ENCODE peak calls at places on chromosomes 3 and 15, in seven cellular contexts. V is MCF 10A, U is glutamatergic neuron, H is lower leg skin, F is A673, Y is retinal pigment epithelial cell, E is epithelial cell of esophagus. T is an unnamed sample.

GRCh38 chr3:156409694-156410093 is 145.2 kb downstream of the SSR3 start:
- DNase-seq in V (no peak), U (no peak), H (no peak), F (no peak), Y (no peak), E (no peak), T (no peak)

GRCh38 chr15:65334586-65335231 is 30.2 kb downstream of the RNU5B-1 start:
- DNase-seq in V (no peak), U (peak; percentile 37), H (no peak), F (no peak), Y (no peak), E (no peak), T (no peak)

GRCh38 chr3:42572278-42572677 is 9.5 kb downstream of the SEC22C start:
- DNase-seq in V (peak; percentile 67), U (peak; percentile 71), H (no peak), F (peak; percentile 24), Y (no peak), E (peak; percentile 65), T (no peak)

GRCh38 chr3:181726351-181727121 is 14.8 kb downstream of the SOX2 start:
- DNase-seq in V (no peak), U (peak; percentile 73), H (no peak), F (no peak), Y (no peak), E (peak; percentile 42), T (no peak)

GRCh38 chr15:69193948-69194827 is 33.8 kb downstream of the GLCE start:
- DNase-seq in V (peak; percentile 3), U (no peak), H (no peak), F (no peak), Y (no peak), E (peak; percentile 4), T (no peak)

GRCh38 chr3:142574665-142575064 is 3.9 kb downstream of the ATR start:
- DNase-seq in V (no peak), U (no peak), H (no peak), F (no peak), Y (no peak), E (no peak), T (no peak)

GRCh38 chr3:133890972-133891644 is 4.6 kb downstream of the RAB6B start:
- DNase-seq in V (no peak), U (no peak), H (peak; percentile 37), F (no peak), Y (no peak), E (no peak), T (no peak)

GRCh38 chr3:61574854-61575253 is 13.5 kb downstream of the PTPRG start:
- DNase-seq in V (peak; percentile 99), U (no peak), H (no peak), F (no peak), Y (peak; percentile 36), E (peak; percentile 92), T (no peak)

GRCh38 chr15:57865294-57865693 is 158.8 kb downstream of the POLR2M start:
- DNase-seq in V (peak; percentile 16), U (no peak), H (no peak), F (peak; percentile 15), Y (no peak), E (peak; percentile 22), T (no peak)

GRCh38 chr3:52495777-52496602 is 852 bp downstream of the STAB1 start:
- DNase-seq in V (peak; percentile 53), U (no peak), H (no peak), F (no peak), Y (no peak), E (peak; percentile 28), T (no peak)

GRCh38 chr3:15953841-15954240 is 156.1 kb upstream of the ANKRD28 start:
- DNase-seq in V (peak; percentile 65), U (no peak), H (no peak), F (peak; percentile 22), Y (no peak), E (peak; percentile 70), T (no peak)

GRCh38 chr15:71997691-71998090 is 120.3 kb downstream of the MYO9A start:
- DNase-seq in V (no peak), U (no peak), H (no peak), F (peak; percentile 59), Y (peak; percentile 2), E (no peak), T (no peak)

GRCh38 chr3:48456466-48456865 is 9.9 kb downstream of the ATRIP start:
- DNase-seq in V (no peak), U (no peak), H (no peak), F (peak; percentile 72), Y (no peak), E (no peak), T (no peak)

GRCh38 chr3:11757441-11757875 is 89.2 kb downstream of the TAMM41 start:
- DNase-seq in V (peak; percentile 14), U (peak; percentile 63), H (no peak), F (peak; percentile 46), Y (peak; percentile 56), E (peak; percentile 32), T (peak; percentile 13)

GRCh38 chr3:162338514-162338913 is 841.9 kb downstream of the OTOL1 start:
- DNase-seq in V (peak; percentile 36), U (no peak), H (no peak), F (no peak), Y (peak; percentile 78), E (no peak), T (no peak)

GRCh38 chr3:136281966-136282554 is 31.9 kb downstream of the PCCB start:
- DNase-seq in V (no peak), U (no peak), H (no peak), F (no peak), Y (no peak), E (no peak), T (no peak)

GRCh38 chr3:157088133-157088488 is 71.8 kb downstream of the CCNL1 start:
- DNase-seq in V (peak; percentile 16), U (no peak), H (no peak), F (no peak), Y (no peak), E (no peak), T (no peak)

GRCh38 chr15:84979651-84980050 is 2.0 kb upstream of the PDE8A start:
- DNase-seq in V (no peak), U (no peak), H (no peak), F (no peak), Y (no peak), E (no peak), T (no peak)

GRCh38 chr15:30953731-30954378 is 37.6 kb downstream of the MTMR10 start:
- DNase-seq in V (peak; percentile 83), U (no peak), H (no peak), F (peak; percentile 66), Y (no peak), E (peak; percentile 91), T (peak; percentile 30)

GRCh38 chr3:138381413-138381901 is 33.1 kb downstream of the MRAS start:
- DNase-seq in V (no peak), U (no peak), H (no peak), F (no peak), Y (no peak), E (no peak), T (peak; percentile 32)

DNA sequence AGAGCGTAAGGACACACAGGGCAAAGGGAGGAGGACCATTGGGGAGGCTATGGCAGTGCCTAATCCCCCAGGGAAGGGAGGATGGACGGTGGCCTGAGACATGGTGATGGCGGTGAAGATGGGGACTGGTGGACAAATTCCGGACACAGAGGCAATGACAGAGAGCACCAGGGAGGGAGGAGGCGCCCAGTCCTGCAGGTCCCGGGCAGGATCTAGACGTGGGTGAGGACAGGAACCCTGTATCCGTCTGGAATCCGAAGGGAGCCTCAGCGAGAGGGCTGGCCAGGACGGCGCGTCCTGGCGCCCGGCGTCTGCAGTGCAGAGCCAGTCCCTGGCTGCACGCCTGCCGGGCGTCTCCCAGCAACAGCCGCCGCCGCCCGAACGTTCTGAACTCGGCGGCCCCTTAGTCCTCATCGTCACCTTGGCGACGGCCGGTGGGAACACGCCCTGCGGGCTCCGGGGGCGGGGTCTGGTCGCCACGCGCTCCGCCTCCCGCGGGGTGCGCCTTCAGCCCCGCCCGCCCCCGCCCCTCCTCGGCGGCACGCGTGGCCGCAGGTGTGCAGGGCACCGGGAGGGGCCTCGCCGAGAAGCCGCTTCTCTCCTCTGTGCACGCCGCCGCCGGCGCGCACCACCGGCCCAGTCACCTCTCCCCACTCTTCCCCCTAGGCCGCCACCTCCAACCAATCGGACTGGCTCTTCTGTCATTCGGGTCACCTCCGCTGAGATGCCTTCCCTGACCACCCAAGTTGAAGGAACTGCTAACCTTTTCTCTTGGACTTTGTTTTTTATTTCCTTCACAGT is 11.6 kb downstream of the XIRP1 start:
- DNase-seq in V (peak; percentile 87), U (peak; percentile 94), H (peak; percentile 98), F (peak; percentile 74), Y (no peak), E (peak; percentile 87), T (peak; percentile 85)
- TF ChIP-seq CTCF in V (no peak), U (no peak), H (no peak), F (no peak), Y (peak; percentile 39), E (peak; percentile 30), T (peak; percentile 31)

GRCh38 chr3:13715961-13716360 is 163.9 kb downstream of the WNT7A start:
- DNase-seq in V (no peak), U (no peak), H (peak; percentile 56), F (no peak), Y (no peak), E (no peak), T (no peak)

GRCh38 chr3:13714251-13714916 is 165.5 kb downstream of the FBLN2 start:
- DNase-seq in V (no peak), U (no peak), H (peak; percentile 50), F (no peak), Y (no peak), E (no peak), T (no peak)

GRCh38 chr3:13717222-13717573 is 162.7 kb downstream of the WNT7A start:
- DNase-seq in V (no peak), U (no peak), H (no peak), F (no peak), Y (no peak), E (no peak), T (no peak)

GRCh38 chr3:13716540-13717221 is 163.2 kb downstream of the WNT7A start:
- DNase-seq in V (no peak), U (no peak), H (peak; percentile 77), F (no peak), Y (no peak), E (no peak), T (no peak)

GRCh38 chr3:13715167-13715954 is 164.5 kb downstream of the WNT7A start:
- DNase-seq in V (no peak), U (no peak), H (peak; percentile 70), F (no peak), Y (no peak), E (no peak), T (no peak)
- TF ChIP-seq CTCF in V (no peak), U (no peak), H (no peak), F (no peak), Y (no peak), E (no peak), T (no peak)

GRCh38 chr3:86147119-86147518 is 843.8 kb downstream of the VGLL3 start:
- DNase-seq in V (peak; percentile 9), U (no peak), H (no peak), F (no peak), Y (no peak), E (no peak), T (no peak)
- TF ChIP-seq CTCF in V (no peak), U (no peak), H (no peak), F (no peak), Y (no peak), E (no peak), T (no peak)

GRCh38 chr15:51038258-51039042 is 56.3 kb downstream of the TNFAIP8L3 start:
- DNase-seq in V (peak; percentile 31), U (no peak), H (no peak), F (no peak), Y (no peak), E (peak; percentile 89), T (no peak)
- TF ChIP-seq CTCF in V (no peak), U (no peak), H (no peak), F (no peak), Y (no peak), E (no peak), T (no peak)

GRCh38 chr3:168889666-168890065 is 773.8 kb downstream of the MECOM start:
- DNase-seq in V (peak; percentile 19), U (no peak), H (no peak), F (no peak), Y (no peak), E (peak; percentile 33), T (no peak)
- TF ChIP-seq CTCF in V (no peak), U (no peak), H (no peak), F (no peak), Y (no peak), E (peak; percentile 59), T (no peak)

T was measured in gastrocnemius medialis.